ENCODE peak calls at places on chromosomes 5 and 9, in eight cellular contexts. S is astrocyte of the spinal cord; G is lower leg skin; E is kidney epithelial cell; D is CD8-positive, alpha-beta T cell; B is fibroblast of pulmonary artery; U is left ventricle myocardium inferior; P is brain microvascular endothelial cell. J is an unnamed sample.

GRCh38 chr9:137580209-137580957 is 1.7 kb upstream of the DPH7 start:
- DNase-seq in S (no peak), G (no peak), E (no peak), D (no peak), B (no peak), U (no peak), P (no peak), J (no peak)

GRCh38 chr9:120730661-120731514 is 16.6 kb upstream of the MEGF9 start:
- DNase-seq in S (peak), G (no peak), E (peak), D (no peak), B (peak), U (peak), P (peak), J (peak)

GRCh38 chr5:107104774-107105050 is 566.0 kb downstream of the EFNA5 start:
- DNase-seq in S (no peak), G (no peak), E (peak), D (no peak), B (peak), U (no peak), P (no peak), J (peak)

GRCh38 chr5:42929871-42930270 is 110.2 kb downstream of the ANXA2R start:
- DNase-seq in S (no peak), G (no peak), E (no peak), D (no peak), B (peak), U (no peak), P (no peak), J (peak)

GRCh38 chr5:158388018-158388417 is 529.1 kb upstream of the CLINT1 start:
- DNase-seq in S (no peak), G (no peak), E (no peak), D (no peak), B (no peak), U (no peak), P (no peak), J (no peak)

GRCh38 chr5:71810456-71811181 is 91.5 kb downstream of the CARTPT start:
- DNase-seq in S (no peak), G (no peak), E (no peak), D (no peak), B (no peak), U (no peak), P (no peak), J (no peak)

GRCh38 chr9:126623667-126624452 is 10.1 kb downstream of the LMX1B start:
- DNase-seq in S (no peak), G (no peak), E (no peak), D (no peak), B (no peak), U (no peak), P (no peak), J (no peak)

GRCh38 chr5:173302546-173303155 is 25.6 kb downstream of the STC2 start:
- DNase-seq in S (peak), G (no peak), E (peak), D (no peak), B (peak), U (no peak), P (peak), J (peak)

GRCh38 chr5:13408616-13409015 is 535.9 kb downstream of the DNAH5 start:
- DNase-seq in S (peak), G (no peak), E (no peak), D (no peak), B (no peak), U (no peak), P (no peak), J (peak)

GRCh38 chr5:119178435-119178834 is 107.5 kb downstream of the DMXL1 start:
- DNase-seq in S (no peak), G (no peak), E (no peak), D (no peak), B (no peak), U (no peak), P (no peak), J (no peak)

GRCh38 chr9:97577051-97577450 is 56.1 kb downstream of the TSTD2 start:
- DNase-seq in S (no peak), G (peak), E (no peak), D (no peak), B (no peak), U (no peak), P (no peak), J (no peak)

GRCh38 chr5:104198156-104198555 is 635.6 kb upstream of the NUDT12 start:
- DNase-seq in S (no peak), G (no peak), E (no peak), D (no peak), B (no peak), U (no peak), P (no peak), J (no peak)

GRCh38 chr5:132069561-132069960 is 4.0 kb upstream of the CSF2 start:
- DNase-seq in S (no peak), G (no peak), E (no peak), D (no peak), B (no peak), U (no peak), P (no peak), J (no peak)

GRCh38 chr5:82551840-82552385 is 273.8 kb upstream of the RPS23 start:
- DNase-seq in S (no peak), G (no peak), E (no peak), D (no peak), B (no peak), U (no peak), P (no peak), J (no peak)

GRCh38 chr9:113579270-113580040 is 115.9 kb downstream of the RGS3 start:
- DNase-seq in S (peak), G (no peak), E (no peak), D (peak), B (no peak), U (peak), P (peak), J (no peak)

GRCh38 chr5:79929095-79929494 is 62.0 kb downstream of the MTX3 start:
- DNase-seq in S (no peak), G (no peak), E (no peak), D (no peak), B (no peak), U (no peak), P (no peak), J (no peak)

GRCh38 chr5:139282195-139282557 is 11.4 kb upstream of the MATR3 start:
- DNase-seq in S (peak), G (no peak), E (no peak), D (no peak), B (peak), U (no peak), P (no peak), J (peak)

GRCh38 chr5:148864113-148864841 is 37.9 kb downstream of the ADRB2 start:
- DNase-seq in S (no peak), G (no peak), E (no peak), D (no peak), B (peak), U (peak), P (no peak), J (peak)

GRCh38 chr5:18744990-18745590 is 1110.8 kb downstream of the TAF11L14 start:
- DNase-seq in S (no peak), G (no peak), E (no peak), D (peak), B (no peak), U (no peak), P (no peak), J (no peak)

GRCh38 chr5:135631356-135631755 is 52.6 kb upstream of the CXCL14 start:
- DNase-seq in S (no peak), G (no peak), E (no peak), D (no peak), B (no peak), U (no peak), P (no peak), J (no peak)

GRCh38 chr5:129361441-129362025 is 98.6 kb upstream of the ADAMTS19 start:
- DNase-seq in S (peak), G (no peak), E (no peak), D (no peak), B (peak), U (no peak), P (no peak), J (peak)

GRCh38 chr9:131715906-131716305 is 24.0 kb downstream of the RAPGEF1 start:
- DNase-seq in S (no peak), G (peak), E (no peak), D (no peak), B (peak), U (peak), P (no peak), J (peak)

GRCh38 chr5:74935752-74936091 is 69.5 kb upstream of the FAM169A start:
- DNase-seq in S (no peak), G (no peak), E (no peak), D (no peak), B (no peak), U (no peak), P (no peak), J (no peak)
- H3K4me3 ChIP-seq in S (no peak), G (no peak), E (no peak), D (no peak), B (no peak), U (no peak), P (no peak), J (no peak)

DNA sequence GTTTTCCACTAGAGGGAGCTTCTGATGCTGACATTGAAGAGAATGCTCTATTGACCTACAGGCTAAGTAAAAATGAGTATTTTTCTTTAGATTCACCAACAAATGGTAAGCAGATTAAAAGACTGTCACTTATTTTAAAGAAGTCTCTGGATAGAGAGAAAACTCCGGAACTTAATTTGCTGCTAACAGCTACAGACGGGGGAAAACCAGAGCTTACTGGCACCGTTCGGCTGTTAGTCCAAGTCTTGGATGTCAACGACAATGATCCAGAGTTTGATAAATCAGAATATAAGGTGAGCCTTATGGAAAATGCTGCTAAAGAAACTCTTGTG is 764 bp downstream of the PCDHA11 start:
- DNase-seq in S (no peak), G (no peak), E (no peak), D (no peak), B (no peak), U (no peak), P (no peak), J (no peak)
- TF ChIP-seq CTCF in S (no peak), G (no peak), E (no peak), D (no peak), B (no peak), U (no peak), P (no peak), J (no peak)

GRCh38 chr9:133171161-133171955 is 7.6 kb upstream of the GBGT1 start:
- DNase-seq in S (no peak), G (peak), E (no peak), D (no peak), B (no peak), U (no peak), P (no peak), J (no peak)
- H3K4me3 ChIP-seq in S (no peak), G (no peak), E (no peak), D (no peak), B (no peak), U (no peak), P (no peak), J (no peak)

DNA sequence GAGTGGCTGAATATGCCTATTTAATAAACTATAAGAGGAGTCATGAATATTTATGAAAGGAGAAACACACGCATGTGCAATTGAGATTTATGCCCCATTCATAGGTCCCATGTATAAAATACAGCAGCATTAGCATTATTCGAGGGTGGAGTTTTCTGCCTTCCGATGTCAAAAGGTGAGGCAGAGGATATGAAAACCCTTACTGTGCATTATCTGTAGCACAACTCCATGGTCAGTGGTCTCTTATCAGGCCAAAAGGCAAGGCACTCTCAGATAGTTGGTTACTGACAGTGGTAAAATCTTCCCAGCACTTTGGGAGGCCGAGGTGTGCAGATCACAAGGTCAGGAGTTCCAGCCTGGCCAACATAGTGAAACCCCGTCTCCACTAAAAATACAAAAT is 569.0 kb downstream of the ACTL7B start:
- DNase-seq in S (no peak), G (no peak), E (no peak), D (no peak), B (no peak), U (no peak), P (no peak), J (no peak)
- TF ChIP-seq CTCF in S (no peak), G (no peak), E (no peak), D (no peak), B (no peak), U (no peak), P (no peak), J (no peak)

DNA sequence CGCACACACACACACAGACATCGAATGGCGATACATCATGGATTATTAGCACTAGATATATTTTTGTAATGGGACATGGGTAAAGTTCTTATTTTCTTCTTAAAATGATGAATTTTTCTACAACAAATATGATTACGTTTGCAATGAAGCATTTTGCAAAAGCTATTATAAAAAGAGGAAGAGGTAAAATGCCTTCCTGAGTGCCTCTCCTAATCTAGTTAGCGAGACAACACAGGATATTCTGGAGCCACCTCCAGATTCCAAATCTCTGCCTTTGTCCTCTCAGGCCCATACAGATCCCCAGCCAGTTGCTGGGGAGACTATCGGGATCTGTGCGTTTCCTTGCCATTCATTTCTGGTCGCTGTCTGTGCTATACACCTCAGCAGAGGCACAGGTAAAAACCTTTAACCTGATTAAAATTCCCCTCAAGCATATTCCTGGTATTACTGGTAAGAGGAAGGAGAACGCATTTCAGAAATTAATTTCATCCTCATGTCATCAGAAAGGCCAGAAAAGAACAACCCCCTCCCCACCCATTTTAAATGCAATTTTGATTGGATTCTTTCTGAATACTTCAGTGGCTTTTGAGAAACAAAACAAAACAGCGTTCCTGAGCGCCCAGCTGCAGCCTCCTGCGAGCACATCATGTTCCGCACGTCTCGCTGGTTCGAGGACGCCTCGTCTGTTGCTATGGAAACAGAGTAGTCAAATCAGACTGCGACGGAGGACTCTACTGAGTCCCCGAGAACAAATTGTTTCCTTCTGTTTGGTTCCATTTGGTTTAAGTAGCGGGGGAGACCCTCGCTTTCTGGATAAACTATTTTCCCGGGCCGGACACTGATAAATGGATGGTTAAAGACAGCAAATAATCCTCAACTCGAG is 69.3 kb downstream of the SLC28A3 start:
- DNase-seq in S (peak), G (peak), E (peak), D (peak), B (peak), U (peak), P (peak), J (peak)
- H3K4me3 ChIP-seq in S (peak), G (no peak), E (peak), D (no peak), B (peak), U (peak), P (peak), J (peak)

GRCh38 chr5:76402251-76402879 is 720 bp upstream of the IQGAP2 start:
- DNase-seq in S (peak), G (peak), E (no peak), D (peak), B (peak), U (peak), P (no peak), J (no peak)
- TF ChIP-seq CTCF in S (no peak), G (no peak), E (no peak), D (no peak), B (no peak), U (no peak), P (no peak), J (no peak)

DNA sequence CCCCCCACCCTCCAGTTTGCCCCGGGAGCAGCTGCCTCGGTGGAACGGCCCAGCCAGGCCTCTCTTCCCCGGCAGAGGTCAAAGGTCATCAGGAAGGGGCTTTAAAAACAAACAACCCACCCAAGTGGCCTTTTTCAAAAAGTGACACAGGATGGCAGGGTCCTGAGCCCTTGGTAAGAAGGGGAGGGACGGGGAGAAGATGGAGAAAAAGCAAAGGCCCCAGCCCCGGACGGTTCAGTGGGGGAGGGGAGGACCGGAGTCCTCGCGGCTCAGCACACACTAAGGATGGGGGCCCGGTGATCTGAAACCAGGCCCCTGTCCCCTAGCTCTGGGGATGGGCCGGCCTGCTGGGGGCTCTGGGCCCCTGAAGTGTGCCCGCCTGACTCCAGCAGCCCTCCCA is 1.1 kb downstream of the PRRX2 start:
- DNase-seq in S (no peak), G (no peak), E (no peak), D (no peak), B (no peak), U (no peak), P (no peak), J (no peak)
- H3K4me3 ChIP-seq in S (peak), G (no peak), E (no peak), D (no peak), B (no peak), U (peak), P (no peak), J (peak)